ENCODE peak calls at places on chromosomes 1 and 21, in ten cellular contexts. B, T, I, E, H, M, K, L, S and Z are unnamed samples.

GRCh38 chr21:25324666-25325065 is 282.6 kb downstream of the MRPL39 start:
- DNase-seq in T (no peak), I (no peak), S (no peak), H (no peak), K (no peak), L (no peak), M (no peak), E (no peak), B (peak), Z (no peak)

GRCh38 chr1:76726251-76726650 is 141.0 kb upstream of the ST6GALNAC5 start:
- DNase-seq in L (no peak), H (no peak), S (no peak), E (no peak), B (no peak), M (no peak), T (no peak), K (no peak), I (peak), Z (no peak)

GRCh38 chr1:1397839-1398523 is 1.2 kb downstream of the CCNL2 start:
- DNase-seq in S (no peak), B (no peak), K (no peak), I (peak), E (no peak), T (peak), H (peak), L (no peak), M (no peak), Z (no peak)

GRCh38 chr1:98336472-98337118 is 324.9 kb upstream of the SNX7 start:
- DNase-seq in S (no peak), B (peak), M (no peak), E (no peak), L (no peak), K (no peak), H (no peak), T (no peak), I (no peak), Z (no peak)

GRCh38 chr1:51344602-51345299 is 14.4 kb upstream of the TTC39A start:
- DNase-seq in S (peak), L (no peak), E (peak), B (no peak), K (peak), T (no peak), I (no peak), H (peak), M (no peak), Z (no peak)

GRCh38 chr1:72397786-72398185 is 115.4 kb upstream of the NEGR1 start:
- DNase-seq in K (no peak), B (no peak), E (no peak), S (no peak), M (peak), T (peak), I (peak), H (no peak), L (no peak), Z (peak)

GRCh38 chr1:85274969-85275453 is 1.4 kb downstream of the BCL10 start:
- DNase-seq in E (no peak), M (peak), B (no peak), T (peak), K (no peak), L (no peak), S (no peak), H (no peak), I (peak), Z (peak)

GRCh38 chr1:21290546-21290944 is 282 bp upstream of the ECE1 start:
- DNase-seq in S (no peak), B (no peak), T (no peak), L (no peak), I (no peak), M (no peak), E (no peak), H (no peak), K (no peak), Z (no peak)

GRCh38 chr1:223645903-223646302 is 19.6 kb downstream of the CAPN8 start:
- DNase-seq in M (no peak), E (no peak), H (no peak), T (no peak), L (no peak), K (no peak), S (peak), I (no peak), B (no peak), Z (no peak)

GRCh38 chr1:92961131-92961895 is at the start of gene DIPK1A:
- DNase-seq in S (peak), L (peak), T (peak), I (peak), E (peak), K (peak), M (no peak), B (peak), H (peak), Z (peak)
- TF ChIP-seq CTCF in S (peak), L (no peak), T (no peak), I (no peak), E (no peak), K (no peak), M (no peak), B (no peak), H (peak), Z (no peak)

DNA sequence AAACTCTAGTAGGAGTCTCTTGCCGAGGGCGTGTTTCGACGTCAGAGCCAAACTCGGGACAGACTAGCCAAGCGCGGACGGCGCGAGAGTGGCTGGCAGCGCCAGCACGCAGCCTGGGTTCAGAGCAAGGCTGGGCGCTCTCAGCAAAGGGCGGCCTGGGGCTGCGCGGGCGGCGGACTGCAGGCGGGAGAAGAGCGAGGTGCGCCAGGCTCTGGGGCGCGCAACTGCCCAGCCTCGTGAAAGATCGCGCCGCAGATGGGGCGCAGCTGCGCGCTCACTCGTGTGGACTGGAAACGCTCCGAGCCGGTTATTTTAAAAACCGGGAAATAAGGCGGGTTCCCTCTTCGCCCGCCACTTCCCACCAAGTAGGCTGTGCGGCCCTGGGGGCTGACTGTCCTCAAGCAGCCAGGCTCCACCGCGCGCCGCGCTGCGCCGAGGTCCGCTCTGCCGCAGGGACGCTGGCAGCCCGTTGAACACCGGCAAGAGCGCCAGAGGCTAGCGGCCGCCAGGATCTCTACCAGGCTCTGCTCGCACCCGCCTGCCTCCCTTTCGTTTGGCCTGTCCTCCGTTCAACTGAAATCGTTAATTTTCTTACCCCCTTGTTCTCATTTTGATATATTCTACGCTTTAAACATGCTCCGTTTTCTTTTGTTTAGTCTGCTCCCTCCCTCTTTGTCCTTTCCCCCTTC is 2.4 kb downstream of the ALX3 start:
- DNase-seq in H (no peak), T (no peak), E (peak), K (no peak), S (no peak), L (no peak), M (no peak), B (no peak), I (peak), Z (no peak)
- H3K4me3 ChIP-seq in H (no peak), T (no peak), E (no peak), K (no peak), S (no peak), L (peak), M (peak), B (no peak), I (no peak), Z (no peak)

GRCh38 chr21:35719105-35719504 is 341.2 kb downstream of the SETD4 start:
- DNase-seq in M (no peak), E (no peak), H (no peak), K (no peak), S (no peak), L (no peak), T (no peak), I (no peak), B (no peak), Z (no peak)
- TF ChIP-seq CTCF in M (no peak), E (no peak), H (no peak), K (no peak), S (no peak), L (no peak), T (no peak), I (no peak), B (no peak), Z (no peak)

DNA sequence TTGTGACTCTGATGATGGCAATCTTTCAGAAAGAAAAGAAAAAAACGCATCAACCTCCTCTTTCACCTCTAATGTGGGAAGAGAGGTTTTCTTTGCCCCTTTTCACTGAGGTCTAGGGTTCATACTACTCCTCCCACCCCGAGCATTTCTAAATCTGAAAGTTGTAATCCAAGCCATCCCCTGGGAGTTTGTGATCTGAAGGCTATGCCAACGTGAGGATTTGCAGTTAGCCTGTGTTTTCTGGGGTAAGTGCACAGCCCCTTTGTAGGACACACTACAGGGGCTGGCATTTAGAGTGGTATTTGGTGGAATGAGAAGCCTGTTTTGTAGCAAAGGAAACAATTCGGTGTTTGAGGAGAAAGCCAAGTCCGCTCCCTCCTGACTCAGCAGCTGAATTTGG is 1.8 kb downstream of the PCP4L1 start:
- DNase-seq in E (no peak), K (peak), H (no peak), S (no peak), L (no peak), M (no peak), B (no peak), T (no peak), I (no peak), Z (no peak)
- H3K4me3 ChIP-seq in E (no peak), K (no peak), H (no peak), S (no peak), L (no peak), M (no peak), B (no peak), T (no peak), I (no peak), Z (no peak)

GRCh38 chr1:116415699-116416533 is 42.9 kb downstream of the ATP1A1 start:
- DNase-seq in M (no peak), K (peak), I (no peak), L (peak), S (peak), E (peak), B (peak), T (no peak), H (peak), Z (peak)
- TF ChIP-seq CTCF in M (no peak), K (no peak), I (no peak), L (no peak), S (peak), E (peak), B (peak), T (peak), H (no peak), Z (no peak)

DNA sequence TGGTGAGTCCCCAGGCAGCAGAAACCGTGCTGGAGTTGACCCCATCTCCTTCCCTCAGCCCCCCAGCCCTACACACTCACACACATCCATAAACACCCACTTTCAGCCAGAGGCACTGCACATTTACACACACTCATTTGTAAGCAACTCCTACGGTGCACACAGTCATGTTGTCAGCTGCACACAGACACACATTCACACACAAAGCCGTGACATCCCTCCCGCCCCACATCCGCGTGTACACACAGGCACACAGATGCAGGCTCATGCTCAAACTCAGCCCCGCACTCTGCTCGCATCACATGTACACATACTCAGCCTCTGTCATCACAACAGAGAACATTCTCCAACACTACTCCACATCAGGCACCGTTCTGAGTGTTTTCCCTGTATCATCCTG is 47.6 kb downstream of the LACTBL1 start:
- DNase-seq in E (no peak), M (no peak), K (peak), H (no peak), T (no peak), S (no peak), L (no peak), I (no peak), B (no peak), Z (no peak)
- H3K4me3 ChIP-seq in E (no peak), M (no peak), K (no peak), H (no peak), T (no peak), S (no peak), L (no peak), I (no peak), B (no peak), Z (no peak)

DNA sequence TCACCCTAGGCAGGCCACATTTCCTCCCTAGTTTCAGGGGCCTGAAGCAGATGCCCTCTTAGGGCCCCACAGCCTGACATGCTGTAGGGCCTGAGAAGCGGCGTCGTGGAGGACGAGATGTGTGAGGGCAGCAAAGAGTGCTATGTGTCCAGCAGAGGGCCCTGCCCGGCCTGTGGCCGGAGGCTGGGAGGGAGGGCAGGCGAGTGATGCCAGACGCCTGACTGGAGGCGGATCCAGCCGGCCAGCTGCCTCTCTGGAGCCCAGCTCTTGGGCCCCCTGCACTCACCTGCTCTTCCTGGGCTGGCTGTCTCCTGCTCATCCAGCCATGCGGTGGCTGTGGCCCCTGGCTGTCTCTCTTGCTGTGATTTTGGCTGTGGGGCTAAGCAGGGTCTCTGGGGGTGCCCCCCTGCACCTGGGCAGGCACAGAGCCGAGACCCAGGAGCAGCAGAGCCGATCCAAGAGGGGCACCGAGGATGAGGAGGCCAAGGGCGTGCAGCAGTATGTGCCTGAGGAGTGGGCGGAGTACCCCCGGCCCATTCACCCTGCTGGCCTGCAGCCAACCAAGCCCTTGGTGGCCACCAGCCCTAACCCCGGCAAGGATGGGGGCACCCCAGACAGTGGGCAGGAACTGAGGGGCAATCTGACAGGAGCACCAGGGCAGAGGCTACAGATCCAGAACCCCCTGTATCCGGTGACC is at the start of gene GPR37L1:
- DNase-seq in L (no peak), B (peak), S (peak), E (peak), H (peak), I (peak), K (no peak), M (no peak), T (peak), Z (peak)
- TF ChIP-seq CTCF in L (peak), B (peak), S (peak), E (peak), H (peak), I (peak), K (no peak), M (peak), T (peak), Z (peak)

GRCh38 chr1:66276229-66276628 is 257.7 kb upstream of the SGIP1 start:
- DNase-seq in B (no peak), S (no peak), L (no peak), T (no peak), I (no peak), K (no peak), H (no peak), E (no peak), M (no peak), Z (no peak)

GRCh38 chr1:66281808-66282207 is 252.1 kb upstream of the SGIP1 start:
- DNase-seq in L (no peak), T (no peak), B (no peak), K (no peak), H (no peak), E (no peak), S (no peak), I (no peak), M (no peak), Z (no peak)

GRCh38 chr1:66275601-66276023 is 258.3 kb upstream of the SGIP1 start:
- DNase-seq in B (no peak), L (no peak), I (no peak), S (no peak), K (no peak), M (no peak), T (no peak), E (no peak), H (no peak), Z (no peak)

GRCh38 chr1:66275083-66275482 is 258.9 kb upstream of the SGIP1 start:
- DNase-seq in E (no peak), B (no peak), S (no peak), T (no peak), I (no peak), K (no peak), L (no peak), H (no peak), M (no peak), Z (no peak)

DNA sequence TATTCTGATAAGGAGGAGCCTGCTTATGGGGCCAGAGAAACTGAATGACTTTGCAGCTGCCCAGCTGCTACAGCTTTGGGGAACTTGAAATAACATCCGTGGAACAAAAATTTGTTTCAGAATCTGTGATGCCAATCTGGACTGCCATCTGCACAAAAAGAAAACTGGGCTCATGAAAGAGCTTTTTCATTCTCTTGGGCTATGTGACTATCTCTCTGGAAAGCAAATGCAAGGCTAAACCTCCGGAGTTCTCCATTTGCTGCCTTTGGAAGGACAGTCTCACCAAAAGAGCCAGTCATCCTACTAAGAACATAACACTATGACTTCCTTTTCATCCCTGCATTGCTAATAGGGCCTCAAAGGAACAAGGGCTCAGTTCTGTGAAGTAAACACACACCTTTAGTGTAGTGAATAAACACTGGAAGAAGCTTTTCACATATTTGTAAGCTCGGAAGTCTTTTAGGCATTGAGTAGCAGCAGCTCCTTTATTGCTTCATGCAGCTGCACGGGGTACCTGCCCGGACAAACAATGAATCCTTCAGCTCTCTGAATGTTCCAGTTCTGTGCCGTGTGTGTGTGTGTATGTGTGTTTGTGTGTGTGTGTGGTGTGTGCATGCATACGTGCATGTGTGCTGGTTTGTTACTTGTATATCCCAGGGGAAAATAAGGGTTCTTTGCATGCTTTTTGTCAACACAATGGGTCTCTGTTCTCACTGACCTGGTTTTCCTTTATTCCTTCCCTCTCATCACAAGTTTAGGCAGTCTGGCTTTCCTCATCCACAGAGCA is 255.5 kb upstream of the SGIP1 start:
- DNase-seq in K (no peak), I (no peak), B (no peak), E (no peak), S (no peak), T (no peak), L (no peak), M (no peak), H (no peak), Z (no peak)
- H3K4me3 ChIP-seq in K (no peak), I (no peak), B (no peak), E (no peak), S (no peak), T (no peak), L (no peak), M (no peak), H (no peak), Z (no peak)

GRCh38 chr1:39647247-39647646 is 7.8 kb upstream of the HEYL start:
- DNase-seq in H (no peak), L (no peak), S (no peak), I (no peak), B (no peak), E (no peak), M (no peak), K (no peak), T (no peak), Z (no peak)
- TF ChIP-seq CTCF in H (no peak), L (no peak), S (no peak), I (no peak), B (no peak), E (no peak), M (no peak), K (no peak), T (no peak), Z (no peak)